ENCODE peak calls at places on chromosomes 11 and 22, in six cellular contexts. P, V, I, O, U and B are unnamed samples.

GRCh38 chr11:59666969-59667368 is 1.9 kb downstream of the PATL1 start:
- DNase-seq in P (no peak), V (no peak), I (no peak), O (no peak), U (no peak), B (no peak)

GRCh38 chr11:34977039-34977906 is 60.9 kb downstream of the PDHX start:
- DNase-seq in P (no peak), V (no peak), I (no peak), O (no peak), U (no peak), B (no peak)

GRCh38 chr22:25419247-25420113 is 145.0 kb upstream of the GRK3 start:
- DNase-seq in P (no peak), V (peak; percentile 20), I (no peak), O (no peak), U (no peak), B (no peak)

GRCh38 chr11:57513911-57514537 is 1.5 kb downstream of the SLC43A1 start:
- DNase-seq in P (no peak), V (no peak), I (peak; percentile 46), O (peak; percentile 72), U (peak; percentile 46), B (no peak)

GRCh38 chr11:72321381-72321996 is 77.5 kb upstream of the PHOX2A start:
- DNase-seq in P (no peak), V (no peak), I (no peak), O (peak; percentile 78), U (peak; percentile 86), B (no peak)

GRCh38 chr22:44256860-44257560 is 55.7 kb downstream of the SHISAL1 start:
- DNase-seq in P (no peak), V (no peak), I (no peak), O (no peak), U (no peak), B (no peak)

GRCh38 chr22:40965936-40966557 is 14.9 kb downstream of the RBX1 start:
- DNase-seq in P (no peak), V (no peak), I (no peak), O (no peak), U (peak; percentile 25), B (no peak)

GRCh38 chr11:1310315-1310687 is 869 bp upstream of the TOLLIP start:
- DNase-seq in P (no peak), V (no peak), I (no peak), O (no peak), U (no peak), B (no peak)

GRCh38 chr22:25942126-25942988 is 200.4 kb downstream of the MYO18B start:
- DNase-seq in P (no peak), V (no peak), I (no peak), O (no peak), U (no peak), B (no peak)

GRCh38 chr11:12276356-12276755 is 101.0 kb upstream of the PARVA start:
- DNase-seq in P (no peak), V (no peak), I (no peak), O (no peak), U (no peak), B (no peak)

GRCh38 chr11:36354221-36355003 is 58.3 kb downstream of the PRR5L start:
- DNase-seq in P (no peak), V (peak; percentile 42), I (no peak), O (no peak), U (no peak), B (no peak)

GRCh38 chr11:64003807-64004589 is 17.8 kb downstream of the OTUB1 start:
- DNase-seq in P (no peak), V (no peak), I (no peak), O (no peak), U (no peak), B (no peak)

GRCh38 chr22:28299760-28300159 is 379.9 kb downstream of the TTC28 start:
- DNase-seq in P (no peak), V (no peak), I (no peak), O (no peak), U (no peak), B (no peak)

DNA sequence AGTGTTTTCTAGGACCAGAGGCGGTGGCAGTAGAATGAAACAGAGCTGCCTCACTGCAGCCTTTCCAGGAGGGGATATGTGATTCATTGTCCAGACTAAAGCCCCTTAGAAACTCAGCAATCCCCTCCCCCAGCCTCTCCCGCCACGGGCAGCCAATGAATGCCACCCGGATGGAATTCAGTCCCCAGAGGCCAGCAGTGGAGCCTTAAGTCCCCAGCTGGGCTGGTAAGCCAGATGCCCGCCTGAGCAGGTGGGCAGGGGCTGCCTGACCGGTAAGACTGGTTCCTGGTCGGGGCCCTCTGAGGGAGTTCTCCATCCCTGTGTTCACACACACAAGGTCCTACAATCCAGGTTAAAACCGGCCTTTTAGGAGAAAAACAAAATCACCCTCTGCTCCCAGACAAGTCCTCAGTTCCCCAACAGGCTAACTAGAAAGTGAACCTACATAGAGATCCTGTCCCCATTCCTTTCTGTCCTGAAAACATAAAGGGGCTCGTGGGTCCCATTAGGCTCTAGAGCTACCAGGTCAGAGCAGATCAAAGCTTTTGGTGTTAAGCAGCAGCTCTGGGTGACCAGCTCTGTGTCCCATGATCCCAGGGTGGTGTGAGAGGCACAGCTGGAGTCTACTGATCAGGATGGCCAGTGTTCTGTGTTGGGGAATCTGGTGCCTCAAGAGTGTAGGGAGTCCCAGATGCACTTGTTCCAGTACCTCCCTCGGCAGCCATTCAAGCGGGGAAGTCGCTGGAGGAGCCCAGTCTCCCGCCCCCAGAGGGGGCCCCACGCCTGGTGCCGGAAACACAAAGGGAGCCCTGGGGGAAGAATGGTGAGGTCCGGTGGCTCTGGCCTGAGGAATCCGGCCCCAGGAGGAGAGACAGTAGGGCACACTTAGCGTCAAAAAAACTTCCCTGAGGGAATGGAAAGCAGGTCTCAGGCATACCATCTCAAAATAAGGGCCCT is 2.6 kb downstream of the PATZ1 start:
- DNase-seq in P (no peak), V (no peak), I (no peak), O (peak; percentile 67), U (no peak), B (peak; percentile 68)
- TF ChIP-seq TAF1 in P (no peak), V (no peak), I (no peak), O (no peak), U (no peak), B (peak; percentile 68)

GRCh38 chr11:111718436-111719325 is 47.5 kb downstream of the PPP2R1B start:
- DNase-seq in P (no peak), V (no peak), I (no peak), O (no peak), U (no peak), B (no peak)
- TF ChIP-seq TAF1 in P (no peak), V (no peak), I (no peak), O (no peak), U (no peak), B (no peak)

DNA sequence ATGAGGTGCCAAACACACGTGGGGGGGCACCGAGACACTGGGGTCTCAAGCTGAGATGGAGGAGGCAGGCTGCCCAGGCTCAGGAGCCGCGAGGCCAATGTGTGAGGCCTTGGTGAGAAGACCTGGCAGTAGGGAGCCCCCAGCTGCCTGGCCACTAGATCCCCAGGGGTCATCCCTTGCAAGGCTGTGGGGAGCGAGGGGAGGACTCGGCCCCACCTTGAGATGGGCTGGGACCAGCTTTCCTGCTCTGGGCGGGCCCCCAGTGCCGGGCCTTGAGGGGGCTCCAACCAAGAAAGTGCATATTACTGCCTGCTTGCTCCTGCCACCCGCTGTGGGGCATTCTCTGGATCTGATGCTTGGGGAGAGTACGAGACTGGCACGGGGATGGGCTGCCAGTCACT is 107.0 kb downstream of the CTTN start:
- DNase-seq in P (no peak), V (no peak), I (no peak), O (no peak), U (no peak), B (no peak)
- TF ChIP-seq TAF1 in P (no peak), V (no peak), I (no peak), O (no peak), U (no peak), B (no peak)

GRCh38 chr11:44568706-44569473 is 3.4 kb downstream of the CD82 start:
- DNase-seq in P (no peak), V (peak; percentile 63), I (peak; percentile 69), O (peak; percentile 38), U (peak; percentile 57), B (no peak)
- TF ChIP-seq TAF1 in P (peak; percentile 38), V (peak; percentile 55), I (no peak), O (no peak), U (no peak), B (no peak)

GRCh38 chr11:8070417-8071101 is 10.5 kb upstream of the TUB start:
- DNase-seq in P (no peak), V (no peak), I (no peak), O (peak; percentile 73), U (peak; percentile 51), B (no peak)
- TF ChIP-seq TAF1 in P (no peak), V (no peak), I (no peak), O (no peak), U (no peak), B (no peak)

GRCh38 chr22:46076651-46077339 is 73.5 kb upstream of the PPARA start:
- DNase-seq in P (no peak), V (no peak), I (no peak), O (no peak), U (no peak), B (no peak)
- TF ChIP-seq TAF1 in P (no peak), V (no peak), I (no peak), O (no peak), U (no peak), B (no peak)

GRCh38 chr11:125163431-125164011 is 1.0 kb upstream of the PKNOX2 start:
- DNase-seq in P (no peak), V (no peak), I (no peak), O (no peak), U (no peak), B (no peak)

GRCh38 chr11:125165664-125166346 is 1.3 kb downstream of the PKNOX2 start:
- DNase-seq in P (no peak), V (no peak), I (no peak), O (no peak), U (no peak), B (no peak)

GRCh38 chr11:125164091-125164421 is 495 bp upstream of the PKNOX2 start:
- DNase-seq in P (no peak), V (no peak), I (no peak), O (no peak), U (no peak), B (no peak)

GRCh38 chr11:125165111-125165663 is 636 bp downstream of the PKNOX2 start:
- DNase-seq in P (peak; percentile 43), V (no peak), I (peak; percentile 42), O (peak; percentile 81), U (no peak), B (peak; percentile 73)

DNA sequence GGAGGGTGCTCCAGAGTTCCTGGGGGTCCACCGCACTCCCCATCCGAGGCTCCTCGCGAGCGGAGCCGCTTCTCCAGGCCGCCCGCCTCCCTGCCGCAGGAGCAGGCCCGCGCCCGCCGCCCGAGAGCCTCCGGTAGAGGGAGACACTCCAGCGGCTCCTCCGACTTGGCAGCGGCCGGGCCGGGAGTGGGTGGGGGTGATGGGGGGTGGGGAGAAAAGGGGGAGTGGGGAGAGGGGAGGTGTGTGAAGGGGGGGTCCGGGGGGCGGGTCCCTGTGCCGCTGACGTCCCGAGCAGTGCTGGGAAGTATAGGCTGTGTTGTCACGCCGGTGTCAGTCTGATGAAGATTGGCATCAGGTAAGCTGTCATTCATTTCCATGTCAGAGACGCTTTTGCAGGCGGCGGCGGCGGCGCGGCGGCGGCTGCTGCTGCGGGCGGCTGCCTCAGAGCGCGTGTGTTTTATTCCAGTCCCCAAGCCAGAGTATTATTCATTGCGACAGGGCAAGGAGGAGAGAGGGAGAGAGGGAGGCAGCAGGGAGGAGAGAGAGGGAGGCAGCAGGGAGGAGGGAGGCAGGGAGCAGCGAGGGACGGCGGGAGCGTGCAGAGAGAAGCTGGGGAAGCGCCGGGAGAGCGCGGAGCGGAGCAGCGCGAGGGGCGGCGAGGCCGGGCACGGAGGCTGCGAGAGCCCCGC is at the start of gene PKNOX2:
- DNase-seq in P (peak; percentile 71), V (no peak), I (peak; percentile 56), O (peak; percentile 95), U (peak; percentile 71), B (no peak)
- TF ChIP-seq TAF1 in P (no peak), V (no peak), I (no peak), O (no peak), U (no peak), B (peak; percentile 28)